ENCODE peak calls at places on chromosomes 3 and 15, in five cellular contexts. Q, R, A, M and B are unnamed samples.
A peak's percentile ranks its signal among the peaks of the same experiment; 100 is the strongest.

GRCh38 chr15:31554261-31554660 is 227.6 kb downstream of the KLF13 start:
- DNase-seq in Q (peak; percentile 31), M (no peak), R (no peak), A (peak; percentile 59), B (peak; percentile 75)

GRCh38 chr3:150035400-150035799 is 64.7 kb upstream of the PFN2 start:
- DNase-seq in R (no peak), Q (no peak), A (no peak), M (no peak), B (no peak)

GRCh38 chr3:53645754-53646153 is 151.3 kb downstream of the CACNA1D start:
- DNase-seq in Q (no peak), M (no peak), R (no peak), A (no peak), B (no peak)

GRCh38 chr3:99410789-99411311 is 227.5 kb upstream of the COL8A1 start:
- DNase-seq in A (no peak), Q (peak; percentile 77), M (peak; percentile 48), R (no peak), B (peak; percentile 96)

GRCh38 chr3:177516130-177517011 is 319.1 kb upstream of the TBL1XR1 start:
- DNase-seq in Q (peak; percentile 87), A (peak; percentile 71), M (no peak), R (no peak), B (peak; percentile 10)

GRCh38 chr3:58308728-58309127 is 2.4 kb downstream of the HTD2 start:
- DNase-seq in M (no peak), Q (no peak), A (no peak), R (no peak), B (no peak)

GRCh38 chr15:92899910-92900711 is at the start of gene CHD2:
- DNase-seq in R (peak; percentile 82), Q (no peak), A (no peak), M (peak; percentile 82), B (peak; percentile 60)

GRCh38 chr3:40719660-40720287 is 195.0 kb downstream of the ZNF621 start:
- DNase-seq in M (no peak), R (no peak), A (no peak), Q (no peak), B (no peak)

GRCh38 chr3:145197051-145197562 is 963.9 kb downstream of the PLOD2 start:
- DNase-seq in M (no peak), Q (no peak), A (no peak), R (no peak), B (no peak)

GRCh38 chr3:42369304-42369703 is 41.1 kb downstream of the LYZL4 start:
- DNase-seq in R (no peak), A (peak; percentile 33), Q (no peak), M (no peak), B (no peak)

GRCh38 chr3:179021119-179021903 is 50.3 kb downstream of the ZMAT3 start:
- DNase-seq in R (no peak), Q (no peak), M (no peak), A (no peak), B (no peak)

GRCh38 chr3:39149498-39150169 is 3.8 kb downstream of the CSRNP1 start:
- DNase-seq in A (no peak), R (no peak), Q (no peak), M (no peak), B (no peak)

GRCh38 chr3:117407317-117407716 is 697.7 kb downstream of the TUSC7 start:
- DNase-seq in A (no peak), M (no peak), Q (no peak), R (no peak), B (no peak)

GRCh38 chr3:197001972-197002700 is 27.5 kb downstream of the MELTF start:
- DNase-seq in M (no peak), R (no peak), Q (no peak), A (peak; percentile 48), B (no peak)

GRCh38 chr15:93037341-93038063 is 51.5 kb downstream of the RGMA start:
- DNase-seq in R (no peak), A (peak; percentile 75), Q (peak; percentile 5), M (no peak), B (peak; percentile 20)

GRCh38 chr15:54594115-54594514 is 602.6 kb downstream of the RSL24D1 start:
- DNase-seq in M (no peak), A (no peak), R (no peak), Q (no peak), B (no peak)

GRCh38 chr15:69634860-69635259 is 182.2 kb downstream of the RPLP1 start:
- DNase-seq in M (no peak), Q (no peak), R (no peak), A (no peak), B (no peak)

GRCh38 chr3:50260027-50260941 is 8.7 kb upstream of the SEMA3B start:
- DNase-seq in R (peak; percentile 97), M (no peak), A (peak; percentile 95), Q (no peak), B (peak; percentile 79)

GRCh38 chr3:87595798-87596197 is 319.4 kb upstream of the POU1F1 start:
- DNase-seq in R (no peak), Q (no peak), A (no peak), M (no peak), B (no peak)

GRCh38 chr15:51600114-51600513 is 22.5 kb downstream of the DMXL2 start:
- DNase-seq in M (peak; percentile 15), Q (no peak), A (no peak), R (no peak), B (no peak)

GRCh38 chr15:38843736-38844590 is 279.3 kb upstream of the RASGRP1 start:
- DNase-seq in A (no peak), R (no peak), Q (peak; percentile 90), M (no peak), B (peak; percentile 90)

GRCh38 chr15:61479601-61480000 is 250.5 kb upstream of the RORA start:
- DNase-seq in R (no peak), Q (no peak), A (no peak), M (no peak), B (no peak)

GRCh38 chr3:139310474-139310933 is 33.3 kb upstream of the MRPS22 start:
- DNase-seq in Q (peak; percentile 78), R (no peak), M (no peak), A (no peak), B (peak; percentile 98)

GRCh38 chr3:12097972-12098371 is 60.7 kb downstream of the TIMP4 start:
- DNase-seq in Q (no peak), R (no peak), A (no peak), M (no peak), B (no peak)

GRCh38 chr3:194272861-194273266 is 78.3 kb downstream of the CPN2 start:
- DNase-seq in R (no peak), A (peak; percentile 23), Q (no peak), M (no peak), B (peak; percentile 58)

GRCh38 chr3:153379516-153379915 is 217.5 kb downstream of the RAP2B start:
- DNase-seq in Q (peak; percentile 26), A (no peak), M (no peak), R (no peak), B (no peak)

GRCh38 chr15:38072007-38072506 is 137.6 kb downstream of the TMCO5A start:
- DNase-seq in R (no peak), M (no peak), A (no peak), Q (no peak), B (no peak)

GRCh38 chr3:47515864-47516319 is 2.4 kb upstream of the ELP6 start:
- DNase-seq in M (no peak), R (no peak), A (no peak), Q (no peak), B (no peak)

GRCh38 chr3:122076414-122077292 is 21.5 kb downstream of the CD86 start:
- DNase-seq in M (no peak), A (no peak), Q (no peak), R (no peak), B (no peak)

GRCh38 chr15:55588070-55588817 is at the start of gene PYGO1:
- DNase-seq in M (no peak), A (peak; percentile 61), R (peak; percentile 69), Q (no peak), B (peak; percentile 29)

GRCh38 chr3:144380832-144381231 is 409.2 kb downstream of the DIPK2A start:
- DNase-seq in A (no peak), R (no peak), Q (no peak), M (no peak), B (no peak)